ENCODE peak calls at places on chromosomes 4 and X, in eight cellular contexts. One of them, this sample, is unnamed.

GRCh38 chr4:83568057-83568456 is 32.1 kb downstream of the GPAT3 start:
- DNase-seq in GM23338: no peak
- DNase-seq in K562: no peak
- DNase-seq in Panc1: no peak
- DNase-seq in HepG2: no peak
- DNase-seq in SK-N-SH: no peak
- DNase-seq in HCT116: no peak
- DNase-seq in GM12878: no peak
- DNase-seq in this sample: no peak

GRCh38 chr4:63937961-63938360 is 471.3 kb downstream of the TECRL start:
- DNase-seq in SK-N-SH: no peak
- DNase-seq in HCT116: no peak
- DNase-seq in GM23338: no peak
- DNase-seq in Panc1: no peak
- DNase-seq in K562: no peak
- DNase-seq in GM12878: no peak
- DNase-seq in HepG2: no peak
- DNase-seq in this sample: no peak

GRCh38 chr4:124144302-124144701 is 568.2 kb downstream of the ANKRD50 start:
- DNase-seq in K562: no peak
- DNase-seq in HepG2: no peak
- DNase-seq in GM12878: no peak
- DNase-seq in Panc1: no peak
- DNase-seq in SK-N-SH: no peak
- DNase-seq in GM23338: no peak
- DNase-seq in HCT116: no peak
- DNase-seq in this sample: no peak

GRCh38 chr4:14513471-14513870 is 488.8 kb upstream of the CPEB2 start:
- DNase-seq in K562: no peak
- DNase-seq in SK-N-SH: no peak
- DNase-seq in HCT116: no peak
- DNase-seq in GM12878: no peak
- DNase-seq in Panc1: no peak
- DNase-seq in GM23338: no peak
- DNase-seq in HepG2: no peak
- DNase-seq in this sample: no peak

GRCh38 chr4:144734522-144734921 is 88.6 kb downstream of the HHIP start:
- DNase-seq in K562: no peak
- DNase-seq in HCT116: no peak
- DNase-seq in SK-N-SH: no peak
- DNase-seq in GM23338: peak
- DNase-seq in Panc1: no peak
- DNase-seq in GM12878: no peak
- DNase-seq in HepG2: no peak
- DNase-seq in this sample: no peak

GRCh38 chr4:107380836-107381438 is 339.1 kb downstream of the PAPSS1 start:
- DNase-seq in Panc1: no peak
- DNase-seq in GM23338: peak
- DNase-seq in SK-N-SH: no peak
- DNase-seq in HepG2: no peak
- DNase-seq in HCT116: no peak
- DNase-seq in K562: no peak
- DNase-seq in GM12878: no peak
- DNase-seq in this sample: no peak

GRCh38 chrX:48154796-48155195 is 24.4 kb downstream of the SPACA5B start:
- DNase-seq in Panc1: no peak
- DNase-seq in K562: no peak
- DNase-seq in HepG2: no peak
- DNase-seq in GM23338: no peak
- DNase-seq in SK-N-SH: no peak
- DNase-seq in HCT116: no peak
- DNase-seq in GM12878: no peak
- DNase-seq in this sample: no peak

GRCh38 chr4:94475794-94476193 is 24.1 kb downstream of the PDLIM5 start:
- DNase-seq in GM23338: no peak
- DNase-seq in Panc1: no peak
- DNase-seq in HepG2: no peak
- DNase-seq in SK-N-SH: no peak
- DNase-seq in HCT116: no peak
- DNase-seq in GM12878: no peak
- DNase-seq in K562: no peak
- DNase-seq in this sample: no peak

GRCh38 chr4:38815879-38816782 is 11.5 kb upstream of the TLR1 start:
- DNase-seq in HepG2: no peak
- DNase-seq in Panc1: no peak
- DNase-seq in GM23338: no peak
- DNase-seq in SK-N-SH: no peak
- DNase-seq in HCT116: no peak
- DNase-seq in GM12878: peak
- DNase-seq in K562: no peak
- DNase-seq in this sample: no peak

GRCh38 chr4:23237771-23238170 is 545.0 kb downstream of the GBA3 start:
- DNase-seq in GM23338: no peak
- DNase-seq in HCT116: no peak
- DNase-seq in GM12878: no peak
- DNase-seq in HepG2: no peak
- DNase-seq in K562: no peak
- DNase-seq in SK-N-SH: peak
- DNase-seq in Panc1: no peak
- DNase-seq in this sample: no peak

GRCh38 chrX:72038868-72039267 is 92.8 kb downstream of the RTL5 start:
- DNase-seq in HepG2: no peak
- DNase-seq in Panc1: no peak
- DNase-seq in GM12878: no peak
- DNase-seq in HCT116: no peak
- DNase-seq in SK-N-SH: no peak
- DNase-seq in K562: no peak
- DNase-seq in GM23338: no peak
- DNase-seq in this sample: no peak
- TF ChIP-seq REST in HepG2: no peak
- TF ChIP-seq REST in Panc1: no peak
- TF ChIP-seq REST in GM12878: no peak
- TF ChIP-seq REST in HCT116: no peak
- TF ChIP-seq REST in SK-N-SH: no peak
- TF ChIP-seq REST in K562: no peak
- TF ChIP-seq REST in GM23338: no peak
- TF ChIP-seq REST in this sample: no peak

DNA sequence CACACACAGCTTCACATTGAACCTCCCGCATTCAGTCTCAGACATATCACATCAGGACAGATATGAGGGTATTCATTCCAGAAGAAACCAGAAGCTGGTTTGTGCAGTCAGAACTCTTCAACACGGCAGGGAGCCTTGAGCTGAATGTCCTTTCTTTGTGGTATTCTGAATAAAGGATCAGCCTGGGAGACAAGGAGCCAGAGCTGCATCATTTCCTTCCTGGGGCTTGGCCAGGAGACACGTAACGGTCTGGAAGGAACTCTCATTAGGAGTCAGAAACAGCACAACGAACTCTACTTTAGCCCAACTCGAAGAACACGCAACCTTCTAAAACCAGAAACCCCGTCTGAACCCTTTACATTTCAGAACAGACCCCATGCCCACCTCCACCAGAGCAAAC is 46.4 kb downstream of the KDR start:
- DNase-seq in GM23338: no peak
- DNase-seq in GM12878: no peak
- DNase-seq in K562: no peak
- DNase-seq in Panc1: no peak
- DNase-seq in HCT116: no peak
- DNase-seq in HepG2: no peak
- DNase-seq in SK-N-SH: no peak
- DNase-seq in this sample: no peak
- TF ChIP-seq POLR2AphosphoS5 in GM23338: no peak
- TF ChIP-seq POLR2AphosphoS5 in GM12878: no peak
- TF ChIP-seq POLR2AphosphoS5 in K562: no peak
- TF ChIP-seq POLR2AphosphoS5 in Panc1: no peak
- TF ChIP-seq POLR2AphosphoS5 in HCT116: no peak
- TF ChIP-seq POLR2AphosphoS5 in HepG2: no peak
- TF ChIP-seq POLR2AphosphoS5 in SK-N-SH: no peak
- TF ChIP-seq POLR2AphosphoS5 in this sample: no peak

DNA sequence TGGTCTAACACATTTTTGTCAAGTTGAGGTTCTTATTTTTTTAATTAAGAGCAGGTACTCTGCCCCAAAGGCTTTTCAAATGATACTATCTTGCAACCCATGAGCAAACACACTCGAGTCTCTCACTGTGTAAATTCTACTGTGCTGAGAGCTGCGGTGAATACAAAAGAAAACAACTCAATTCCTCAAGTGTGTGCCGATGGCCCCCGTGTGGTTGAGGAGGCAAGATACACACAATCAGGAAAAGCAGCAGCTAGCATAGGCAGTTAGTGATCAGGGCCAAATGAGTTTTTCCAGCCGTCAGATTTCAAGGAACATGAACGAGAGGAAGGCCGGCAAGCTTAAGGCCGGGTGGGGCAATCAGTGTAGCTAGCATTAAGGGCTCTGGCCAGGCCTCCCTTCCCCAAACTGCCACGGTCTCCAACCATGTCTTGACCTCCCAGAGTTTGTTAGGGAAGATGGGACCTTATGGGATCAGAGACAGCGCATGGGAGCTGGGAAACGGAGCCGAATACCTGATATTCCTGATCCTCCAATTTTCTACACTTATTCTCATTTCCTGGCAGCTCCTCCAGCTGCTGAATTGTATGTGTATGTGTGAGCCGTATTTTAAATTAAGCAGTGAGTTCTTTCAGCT is 59.7 kb downstream of the RTL9 start:
- DNase-seq in GM23338: peak
- DNase-seq in Panc1: no peak
- DNase-seq in GM12878: no peak
- DNase-seq in HepG2: no peak
- DNase-seq in SK-N-SH: peak
- DNase-seq in K562: peak
- DNase-seq in HCT116: no peak
- DNase-seq in this sample: no peak
- TF ChIP-seq CTCF in GM23338: peak
- TF ChIP-seq CTCF in Panc1: peak
- TF ChIP-seq CTCF in GM12878: no peak
- TF ChIP-seq CTCF in HepG2: peak
- TF ChIP-seq CTCF in SK-N-SH: peak
- TF ChIP-seq CTCF in K562: peak
- TF ChIP-seq CTCF in HCT116: peak
- TF ChIP-seq CTCF in this sample: peak

GRCh38 chr4:15556533-15556932 is 86.9 kb downstream of the CC2D2A start:
- DNase-seq in GM12878: no peak
- DNase-seq in Panc1: no peak
- DNase-seq in K562: no peak
- DNase-seq in SK-N-SH: no peak
- DNase-seq in HCT116: no peak
- DNase-seq in GM23338: no peak
- DNase-seq in HepG2: no peak
- DNase-seq in this sample: no peak
- TF ChIP-seq REST in GM12878: no peak
- TF ChIP-seq REST in Panc1: no peak
- TF ChIP-seq REST in K562: no peak
- TF ChIP-seq REST in SK-N-SH: no peak
- TF ChIP-seq REST in HCT116: no peak
- TF ChIP-seq REST in GM23338: no peak
- TF ChIP-seq REST in HepG2: no peak
- TF ChIP-seq REST in this sample: no peak

GRCh38 chr4:49000806-49001205 is 14.7 kb downstream of the CWH43 start:
- DNase-seq in K562: no peak
- DNase-seq in GM23338: no peak
- DNase-seq in SK-N-SH: no peak
- DNase-seq in HepG2: no peak
- DNase-seq in GM12878: no peak
- DNase-seq in Panc1: no peak
- DNase-seq in HCT116: no peak
- DNase-seq in this sample: no peak

GRCh38 chr4:48998440-48998839 is 12.4 kb downstream of the CWH43 start:
- DNase-seq in GM23338: no peak
- DNase-seq in HepG2: no peak
- DNase-seq in HCT116: no peak
- DNase-seq in Panc1: no peak
- DNase-seq in GM12878: no peak
- DNase-seq in K562: no peak
- DNase-seq in SK-N-SH: no peak
- DNase-seq in this sample: no peak

GRCh38 chr4:49002931-49003330 is 16.9 kb downstream of the CWH43 start:
- DNase-seq in K562: no peak
- DNase-seq in HCT116: no peak
- DNase-seq in HepG2: no peak
- DNase-seq in Panc1: no peak
- DNase-seq in GM23338: no peak
- DNase-seq in GM12878: no peak
- DNase-seq in SK-N-SH: no peak
- DNase-seq in this sample: no peak

DNA sequence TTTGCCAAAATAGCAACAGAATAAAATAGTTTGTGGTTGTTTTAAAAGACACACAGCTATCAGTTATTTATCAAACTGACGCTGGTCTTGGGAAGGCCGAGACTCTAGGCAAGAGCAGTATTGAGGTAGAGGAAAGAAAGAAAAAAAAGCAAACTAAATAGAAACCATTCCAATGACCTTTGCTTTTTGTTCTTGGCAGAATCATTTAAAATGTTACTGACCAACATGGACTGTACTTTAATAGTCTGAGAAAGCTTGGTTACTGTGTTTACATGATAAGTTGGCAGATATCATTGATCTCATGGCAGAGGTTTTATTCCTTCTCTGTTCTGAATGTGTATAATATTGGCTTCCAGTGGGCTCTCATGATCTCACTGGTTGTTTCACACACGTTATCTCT is 11.9 kb downstream of the CWH43 start:
- DNase-seq in HCT116: no peak
- DNase-seq in K562: no peak
- DNase-seq in GM12878: no peak
- DNase-seq in SK-N-SH: no peak
- DNase-seq in GM23338: no peak
- DNase-seq in Panc1: no peak
- DNase-seq in HepG2: no peak
- DNase-seq in this sample: no peak
- TF ChIP-seq POLR2AphosphoS5 in HCT116: no peak
- TF ChIP-seq POLR2AphosphoS5 in K562: no peak
- TF ChIP-seq POLR2AphosphoS5 in GM12878: no peak
- TF ChIP-seq POLR2AphosphoS5 in SK-N-SH: no peak
- TF ChIP-seq POLR2AphosphoS5 in GM23338: no peak
- TF ChIP-seq POLR2AphosphoS5 in Panc1: no peak
- TF ChIP-seq POLR2AphosphoS5 in HepG2: no peak
- TF ChIP-seq POLR2AphosphoS5 in this sample: no peak

DNA sequence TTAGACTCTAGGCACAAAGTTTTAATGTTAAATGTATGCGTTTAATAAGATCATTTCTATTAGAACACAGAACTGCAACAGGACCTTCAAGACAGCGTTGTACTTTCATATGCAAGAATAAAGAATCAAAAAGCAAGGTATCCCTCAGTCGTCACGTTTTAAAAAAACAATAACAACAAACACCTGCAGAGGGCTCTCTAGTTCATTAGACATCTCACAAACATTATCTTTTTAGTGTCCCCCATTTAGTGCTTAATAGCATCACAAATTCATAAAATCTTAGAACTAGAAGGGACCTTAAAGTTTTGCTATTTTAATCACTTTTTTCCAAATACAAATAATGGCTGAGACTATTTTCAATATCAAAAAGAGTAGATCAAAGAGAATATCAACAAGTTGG is 236.6 kb downstream of the DCHS2 start:
- DNase-seq in K562: no peak
- DNase-seq in HCT116: peak
- DNase-seq in GM12878: no peak
- DNase-seq in SK-N-SH: no peak
- DNase-seq in Panc1: no peak
- DNase-seq in HepG2: no peak
- DNase-seq in GM23338: peak
- DNase-seq in this sample: no peak
- TF ChIP-seq CTCF in K562: no peak
- TF ChIP-seq CTCF in HCT116: no peak
- TF ChIP-seq CTCF in GM12878: no peak
- TF ChIP-seq CTCF in SK-N-SH: no peak
- TF ChIP-seq CTCF in Panc1: peak
- TF ChIP-seq CTCF in HepG2: no peak
- TF ChIP-seq CTCF in GM23338: peak
- TF ChIP-seq CTCF in this sample: no peak